ENCODE peak calls at places on chromosomes 11 and 22, in nine cellular contexts. E, M, H, K, C, O, V, A and R are unnamed samples.

GRCh38 chr22:49297871-49298721 is 529.6 kb downstream of the BRD1 start:
- DNase-seq in E (no peak), M (no peak), H (no peak), K (no peak), C (no peak), O (no peak), V (no peak), A (no peak), R (no peak)

GRCh38 chr22:20026996-20027601 is 6.2 kb downstream of the TANGO2 start:
- DNase-seq in E (no peak), M (no peak), H (no peak), K (no peak), C (no peak), O (no peak), V (no peak), A (no peak), R (peak; percentile 21)

GRCh38 chr22:39946571-39947407 is 13.4 kb upstream of the TMA7B start:
- DNase-seq in E (no peak), M (no peak), H (no peak), K (peak; percentile 62), C (no peak), O (no peak), V (peak; percentile 37), A (no peak), R (no peak)

GRCh38 chr22:46459347-46460065 is 77.9 kb downstream of the CELSR1 start:
- DNase-seq in E (no peak), M (no peak), H (no peak), K (no peak), C (no peak), O (no peak), V (no peak), A (no peak), R (no peak)

GRCh38 chr11:121448431-121448941 is 3.6 kb upstream of the SORL1 start:
- DNase-seq in E (no peak), M (no peak), H (no peak), K (no peak), C (no peak), O (no peak), V (no peak), A (peak; percentile 79), R (no peak)

GRCh38 chr11:77038825-77039326 is 4.7 kb downstream of the B3GNT6 start:
- DNase-seq in E (no peak), M (no peak), H (no peak), K (no peak), C (no peak), O (no peak), V (no peak), A (peak; percentile 26), R (no peak)

GRCh38 chr11:117521974-117522373 is 194.3 kb downstream of the CEP164 start:
- DNase-seq in E (no peak), M (no peak), H (no peak), K (no peak), C (no peak), O (no peak), V (no peak), A (no peak), R (no peak)

GRCh38 chr11:122779047-122779629 is 59.2 kb upstream of the CRTAM start:
- DNase-seq in E (no peak), M (no peak), H (no peak), K (no peak), C (no peak), O (peak; percentile 72), V (no peak), A (no peak), R (no peak)

GRCh38 chr11:7905549-7905948 is 25.5 kb downstream of the OR10A6 start:
- DNase-seq in E (no peak), M (no peak), H (no peak), K (no peak), C (no peak), O (no peak), V (no peak), A (no peak), R (no peak)

GRCh38 chr11:115298613-115299012 is 205.6 kb downstream of the CADM1 start:
- DNase-seq in E (no peak), M (no peak), H (no peak), K (no peak), C (no peak), O (no peak), V (no peak), A (no peak), R (no peak)

GRCh38 chr22:32823024-32823730 is 21.7 kb downstream of the TIMP3 start:
- DNase-seq in E (no peak), M (no peak), H (no peak), K (peak; percentile 69), C (no peak), O (no peak), V (no peak), A (no peak), R (no peak)

GRCh38 chr11:27864046-27865025 is 164.1 kb upstream of the BDNF start:
- DNase-seq in E (no peak), M (no peak), H (no peak), K (no peak), C (no peak), O (peak; percentile 37), V (no peak), A (no peak), R (no peak)

GRCh38 chr11:134516529-134516928 is 104.5 kb upstream of the B3GAT1 start:
- DNase-seq in E (no peak), M (no peak), H (no peak), K (no peak), C (no peak), O (no peak), V (no peak), A (no peak), R (peak; percentile 44)

GRCh38 chr11:87281496-87281895 is 243.8 kb downstream of the TMEM135 start:
- DNase-seq in E (no peak), M (peak; percentile 17), H (no peak), K (no peak), C (no peak), O (peak; percentile 66), V (no peak), A (no peak), R (no peak)

GRCh38 chr11:3824714-3825472 is 15.9 kb downstream of the RHOG start:
- DNase-seq in E (peak; percentile 77), M (no peak), H (peak; percentile 74), K (peak; percentile 52), C (peak; percentile 67), O (no peak), V (no peak), A (peak; percentile 37), R (no peak)

GRCh38 chr22:19879651-19879995 is 24.9 kb upstream of the GNB1L start:
- DNase-seq in E (no peak), M (no peak), H (no peak), K (no peak), C (no peak), O (no peak), V (no peak), A (no peak), R (peak; percentile 54)

GRCh38 chr11:25566298-25567200 is 765.4 kb upstream of the ANO3 start:
- DNase-seq in E (no peak), M (no peak), H (no peak), K (peak; percentile 9), C (no peak), O (no peak), V (no peak), A (no peak), R (no peak)

GRCh38 chr22:17412232-17412631 is 43.0 kb downstream of the CECR2 start:
- DNase-seq in E (no peak), M (no peak), H (no peak), K (no peak), C (no peak), O (no peak), V (no peak), A (no peak), R (no peak)

GRCh38 chr11:73335204-73335923 is 27.3 kb downstream of the ARHGEF17 start:
- DNase-seq in E (peak; percentile 63), M (peak; percentile 70), H (peak; percentile 59), K (peak; percentile 90), C (peak; percentile 78), O (peak; percentile 84), V (peak; percentile 34), A (peak; percentile 88), R (peak; percentile 91)

GRCh38 chr22:45868586-45869443 is 108.1 kb downstream of the WNT7B start:
- DNase-seq in E (no peak), M (no peak), H (no peak), K (no peak), C (no peak), O (no peak), V (no peak), A (no peak), R (no peak)

GRCh38 chr11:2100361-2101170 is 38.6 kb downstream of the IGF2 start:
- DNase-seq in E (peak; percentile 14), M (no peak), H (no peak), K (no peak), C (no peak), O (no peak), V (no peak), A (no peak), R (peak; percentile 49)

GRCh38 chr11:8810331-8811301 is 100.4 kb upstream of the AKIP1 start:
- DNase-seq in E (no peak), M (peak; percentile 65), H (no peak), K (peak; percentile 79), C (no peak), O (peak; percentile 88), V (peak; percentile 18), A (peak; percentile 79), R (peak; percentile 47)

GRCh38 chr11:61880050-61880449 is 11.3 kb downstream of the FADS3 start:
- DNase-seq in E (no peak), M (no peak), H (no peak), K (no peak), C (no peak), O (no peak), V (no peak), A (no peak), R (no peak)

GRCh38 chr22:29149841-29150555 is 55.7 kb upstream of the EMID1 start:
- DNase-seq in E (no peak), M (no peak), H (no peak), K (no peak), C (no peak), O (no peak), V (no peak), A (peak; percentile 52), R (peak; percentile 42)

GRCh38 chr11:76654310-76654851 is 16.2 kb downstream of the LRRC32 start:
- DNase-seq in E (no peak), M (peak; percentile 48), H (no peak), K (no peak), C (no peak), O (peak; percentile 78), V (no peak), A (peak; percentile 34), R (no peak)

GRCh38 chr11:121024989-121025388 is 1.1 kb downstream of the TBCEL start:
- DNase-seq in E (peak; percentile 10), M (no peak), H (no peak), K (no peak), C (no peak), O (peak; percentile 42), V (no peak), A (peak; percentile 30), R (no peak)

GRCh38 chr11:134557571-134558257 is 145.7 kb upstream of the B3GAT1 start:
- DNase-seq in E (no peak), M (no peak), H (no peak), K (no peak), C (no peak), O (no peak), V (no peak), A (no peak), R (no peak)

GRCh38 chr22:49334976-49335375 is 492.7 kb downstream of the BRD1 start:
- DNase-seq in E (no peak), M (no peak), H (no peak), K (no peak), C (no peak), O (no peak), V (no peak), A (no peak), R (no peak)

GRCh38 chr11:106238704-106239360 is 161.4 kb downstream of the AASDHPPT start:
- DNase-seq in E (no peak), M (no peak), H (no peak), K (no peak), C (no peak), O (no peak), V (no peak), A (no peak), R (no peak)

GRCh38 chr22:27880778-27881394 is 38.2 kb downstream of the PITPNB start:
- DNase-seq in E (peak; percentile 7), M (no peak), H (no peak), K (peak; percentile 46), C (no peak), O (peak; percentile 83), V (no peak), A (peak; percentile 60), R (peak; percentile 76)

GRCh38 chr11:129249351-129249750 is 57.2 kb upstream of the ARHGAP32 start:
- DNase-seq in E (no peak), M (peak; percentile 79), H (no peak), K (no peak), C (no peak), O (peak; percentile 93), V (no peak), A (peak; percentile 90), R (no peak)